ENCODE peak calls at places on chromosomes 11 and 22, in six cellular contexts. One of them, this sample, is unnamed.

GRCh38 chr22:25050566-25050965 is 98.0 kb downstream of the KIAA1671 start:
- DNase-seq in upper lobe of left lung: no peak
- DNase-seq in stomach: no peak
- DNase-seq in H1: no peak
- DNase-seq in GM23338: no peak
- DNase-seq in sigmoid colon: no peak
- DNase-seq in this sample: no peak

GRCh38 chr11:110453684-110454354 is 24.1 kb downstream of the FDX1 start:
- DNase-seq in H1: no peak
- DNase-seq in upper lobe of left lung: no peak
- DNase-seq in GM23338: no peak
- DNase-seq in sigmoid colon: no peak
- DNase-seq in stomach: no peak
- DNase-seq in this sample: no peak

GRCh38 chr22:29636751-29637150 is 33.3 kb downstream of the NF2 start:
- DNase-seq in sigmoid colon: no peak
- DNase-seq in GM23338: peak
- DNase-seq in stomach: no peak
- DNase-seq in H1: no peak
- DNase-seq in upper lobe of left lung: no peak
- DNase-seq in this sample: no peak

GRCh38 chr11:108538022-108538424 is 39.8 kb upstream of the POGLUT3 start:
- DNase-seq in stomach: peak
- DNase-seq in H1: no peak
- DNase-seq in sigmoid colon: no peak
- DNase-seq in upper lobe of left lung: no peak
- DNase-seq in GM23338: no peak
- DNase-seq in this sample: no peak

GRCh38 chr11:66562907-66563583 is 5.4 kb downstream of the CTSF start:
- DNase-seq in stomach: no peak
- DNase-seq in upper lobe of left lung: peak
- DNase-seq in H1: no peak
- DNase-seq in sigmoid colon: no peak
- DNase-seq in GM23338: no peak
- DNase-seq in this sample: no peak

GRCh38 chr11:44226472-44226871 is 83.5 kb downstream of the ALX4 start:
- DNase-seq in sigmoid colon: no peak
- DNase-seq in stomach: no peak
- DNase-seq in upper lobe of left lung: no peak
- DNase-seq in H1: no peak
- DNase-seq in GM23338: no peak
- DNase-seq in this sample: no peak

GRCh38 chr22:32823024-32823730 is 21.7 kb downstream of the TIMP3 start:
- DNase-seq in stomach: peak
- DNase-seq in H1: peak
- DNase-seq in upper lobe of left lung: no peak
- DNase-seq in sigmoid colon: peak
- DNase-seq in GM23338: peak
- DNase-seq in this sample: no peak

GRCh38 chr22:43159484-43160178 is 8.3 kb downstream of the TSPO start:
- DNase-seq in H1: peak
- DNase-seq in upper lobe of left lung: no peak
- DNase-seq in GM23338: peak
- DNase-seq in sigmoid colon: no peak
- DNase-seq in stomach: peak
- DNase-seq in this sample: peak

GRCh38 chr22:30310881-30311771 is 15.6 kb downstream of the TBC1D10A start:
- DNase-seq in upper lobe of left lung: no peak
- DNase-seq in H1: no peak
- DNase-seq in GM23338: no peak
- DNase-seq in sigmoid colon: peak
- DNase-seq in stomach: peak
- DNase-seq in this sample: no peak

GRCh38 chr11:128598755-128599154 is 11.4 kb upstream of the ETS1 start:
- DNase-seq in sigmoid colon: no peak
- DNase-seq in GM23338: no peak
- DNase-seq in upper lobe of left lung: no peak
- DNase-seq in H1: no peak
- DNase-seq in stomach: no peak
- DNase-seq in this sample: no peak

GRCh38 chr22:33723915-33724314 is 196.4 kb downstream of the LARGE1 start:
- DNase-seq in upper lobe of left lung: peak
- DNase-seq in sigmoid colon: no peak
- DNase-seq in H1: no peak
- DNase-seq in stomach: no peak
- DNase-seq in GM23338: no peak
- DNase-seq in this sample: no peak

GRCh38 chr11:47410404-47411264 is 2.2 kb downstream of the SLC39A13 start:
- DNase-seq in stomach: no peak
- DNase-seq in upper lobe of left lung: no peak
- DNase-seq in sigmoid colon: no peak
- DNase-seq in GM23338: no peak
- DNase-seq in H1: no peak
- DNase-seq in this sample: no peak

GRCh38 chr11:134725939-134726639 is 314.0 kb upstream of the B3GAT1 start:
- DNase-seq in GM23338: peak
- DNase-seq in upper lobe of left lung: peak
- DNase-seq in stomach: peak
- DNase-seq in sigmoid colon: no peak
- DNase-seq in H1: no peak
- DNase-seq in this sample: peak

GRCh38 chr11:82949352-82949751 is 47.8 kb downstream of the DDIAS start:
- DNase-seq in H1: no peak
- DNase-seq in upper lobe of left lung: no peak
- DNase-seq in stomach: no peak
- DNase-seq in sigmoid colon: no peak
- DNase-seq in GM23338: no peak
- DNase-seq in this sample: no peak

GRCh38 chr11:771617-772204 is 5.6 kb downstream of the GATD1 start:
- DNase-seq in stomach: no peak
- DNase-seq in upper lobe of left lung: peak
- DNase-seq in GM23338: no peak
- DNase-seq in sigmoid colon: no peak
- DNase-seq in H1: no peak
- DNase-seq in this sample: no peak

GRCh38 chr22:19757140-19757984 is 3.2 kb upstream of the TBX1 start:
- DNase-seq in H1: peak
- DNase-seq in sigmoid colon: no peak
- DNase-seq in stomach: no peak
- DNase-seq in GM23338: peak
- DNase-seq in upper lobe of left lung: peak
- DNase-seq in this sample: no peak

GRCh38 chr22:41261541-41262249 is 21.0 kb upstream of the CHADL start:
- DNase-seq in H1: no peak
- DNase-seq in upper lobe of left lung: no peak
- DNase-seq in GM23338: no peak
- DNase-seq in sigmoid colon: no peak
- DNase-seq in stomach: peak
- DNase-seq in this sample: no peak

GRCh38 chr11:82823635-82824614 is 76.3 kb downstream of the PRCP start:
- DNase-seq in sigmoid colon: no peak
- DNase-seq in upper lobe of left lung: no peak
- DNase-seq in GM23338: no peak
- DNase-seq in H1: no peak
- DNase-seq in stomach: no peak
- DNase-seq in this sample: no peak

GRCh38 chr11:86202013-86202336 is 42.6 kb upstream of the EED start:
- DNase-seq in sigmoid colon: no peak
- DNase-seq in stomach: no peak
- DNase-seq in GM23338: no peak
- DNase-seq in H1: no peak
- DNase-seq in upper lobe of left lung: no peak
- DNase-seq in this sample: no peak

GRCh38 chr11:14336507-14337503 is 22.2 kb downstream of the RRAS2 start:
- DNase-seq in GM23338: no peak
- DNase-seq in upper lobe of left lung: no peak
- DNase-seq in H1: no peak
- DNase-seq in sigmoid colon: no peak
- DNase-seq in stomach: no peak
- DNase-seq in this sample: no peak

GRCh38 chr22:40215266-40215665 is 37.5 kb downstream of the TNRC6B start:
- DNase-seq in sigmoid colon: no peak
- DNase-seq in upper lobe of left lung: no peak
- DNase-seq in GM23338: no peak
- DNase-seq in H1: peak
- DNase-seq in stomach: peak
- DNase-seq in this sample: no peak

GRCh38 chr11:129593098-129593497 is 217.4 kb downstream of the BARX2 start:
- DNase-seq in sigmoid colon: no peak
- DNase-seq in stomach: no peak
- DNase-seq in upper lobe of left lung: no peak
- DNase-seq in GM23338: peak
- DNase-seq in H1: no peak
- DNase-seq in this sample: no peak

GRCh38 chr11:17156283-17156682 is 51.5 kb downstream of the PIK3C2A start:
- DNase-seq in upper lobe of left lung: no peak
- DNase-seq in GM23338: no peak
- DNase-seq in H1: no peak
- DNase-seq in stomach: no peak
- DNase-seq in sigmoid colon: no peak
- DNase-seq in this sample: no peak

DNA sequence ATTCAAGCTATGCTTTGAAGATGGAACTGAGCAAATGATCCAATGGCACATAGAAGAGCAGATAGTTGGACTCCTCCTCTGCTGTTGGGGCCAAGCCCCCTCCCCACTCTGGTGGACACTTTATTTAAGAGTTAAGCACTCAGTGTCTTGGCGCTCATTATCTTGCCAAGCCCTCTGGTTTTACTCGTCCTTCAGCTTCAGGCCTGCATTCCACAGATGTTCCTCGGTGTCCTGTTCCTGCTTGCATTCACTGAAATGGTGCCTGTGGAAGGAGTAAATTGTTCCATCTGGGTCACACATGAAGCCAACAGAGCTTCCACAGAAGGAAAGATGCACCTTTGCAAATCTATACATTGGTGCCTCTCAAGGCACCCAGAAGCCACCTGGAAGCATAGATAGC is 26.1 kb downstream of the MAML2 start:
- DNase-seq in stomach: no peak
- DNase-seq in upper lobe of left lung: no peak
- DNase-seq in H1: no peak
- DNase-seq in GM23338: no peak
- DNase-seq in sigmoid colon: no peak
- DNase-seq in this sample: no peak
- TF ChIP-seq POLR2AphosphoS5 in stomach: no peak
- TF ChIP-seq POLR2AphosphoS5 in upper lobe of left lung: no peak
- TF ChIP-seq POLR2AphosphoS5 in H1: no peak
- TF ChIP-seq POLR2AphosphoS5 in GM23338: no peak
- TF ChIP-seq POLR2AphosphoS5 in sigmoid colon: no peak
- TF ChIP-seq POLR2AphosphoS5 in this sample: no peak

DNA sequence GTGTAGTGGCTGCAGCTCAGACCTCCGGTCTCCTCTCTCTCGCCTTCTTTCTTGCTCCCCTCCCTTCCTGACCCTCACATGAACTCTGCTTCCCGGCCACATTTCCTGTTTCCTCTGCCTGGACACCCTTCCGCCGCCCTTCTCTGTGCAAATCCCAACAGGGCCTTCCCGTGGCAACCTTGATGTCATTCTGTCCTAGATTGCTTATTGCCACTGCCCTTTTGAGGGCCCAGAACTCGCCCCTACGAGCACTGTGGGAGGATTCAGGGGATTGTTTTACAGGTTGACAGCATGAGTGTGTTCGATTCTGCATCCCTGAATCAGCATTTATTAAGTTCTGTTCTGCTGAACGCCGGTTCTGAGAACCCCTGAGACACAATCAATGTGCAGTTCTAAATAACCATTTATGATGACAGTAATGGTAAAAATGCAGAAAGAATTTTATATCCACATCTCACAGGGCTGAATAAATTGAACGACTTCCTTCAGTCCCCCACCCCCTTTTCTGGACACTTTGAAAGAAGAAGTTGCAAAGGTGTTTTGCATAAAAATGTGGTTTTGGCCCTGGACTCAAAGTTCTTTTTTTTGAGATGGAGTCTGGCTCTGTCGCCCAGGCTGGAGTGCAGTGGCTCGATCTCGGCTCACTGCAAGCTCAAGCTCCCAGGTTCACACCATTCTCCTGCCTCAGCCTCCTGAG is 6.4 kb downstream of the BATF2 start:
- DNase-seq in stomach: no peak
- DNase-seq in GM23338: no peak
- DNase-seq in upper lobe of left lung: no peak
- DNase-seq in sigmoid colon: peak
- DNase-seq in H1: no peak
- DNase-seq in this sample: peak
- TF ChIP-seq POLR2AphosphoS5 in stomach: no peak
- TF ChIP-seq POLR2AphosphoS5 in GM23338: no peak
- TF ChIP-seq POLR2AphosphoS5 in upper lobe of left lung: peak
- TF ChIP-seq POLR2AphosphoS5 in sigmoid colon: no peak
- TF ChIP-seq POLR2AphosphoS5 in H1: no peak
- TF ChIP-seq POLR2AphosphoS5 in this sample: no peak

DNA sequence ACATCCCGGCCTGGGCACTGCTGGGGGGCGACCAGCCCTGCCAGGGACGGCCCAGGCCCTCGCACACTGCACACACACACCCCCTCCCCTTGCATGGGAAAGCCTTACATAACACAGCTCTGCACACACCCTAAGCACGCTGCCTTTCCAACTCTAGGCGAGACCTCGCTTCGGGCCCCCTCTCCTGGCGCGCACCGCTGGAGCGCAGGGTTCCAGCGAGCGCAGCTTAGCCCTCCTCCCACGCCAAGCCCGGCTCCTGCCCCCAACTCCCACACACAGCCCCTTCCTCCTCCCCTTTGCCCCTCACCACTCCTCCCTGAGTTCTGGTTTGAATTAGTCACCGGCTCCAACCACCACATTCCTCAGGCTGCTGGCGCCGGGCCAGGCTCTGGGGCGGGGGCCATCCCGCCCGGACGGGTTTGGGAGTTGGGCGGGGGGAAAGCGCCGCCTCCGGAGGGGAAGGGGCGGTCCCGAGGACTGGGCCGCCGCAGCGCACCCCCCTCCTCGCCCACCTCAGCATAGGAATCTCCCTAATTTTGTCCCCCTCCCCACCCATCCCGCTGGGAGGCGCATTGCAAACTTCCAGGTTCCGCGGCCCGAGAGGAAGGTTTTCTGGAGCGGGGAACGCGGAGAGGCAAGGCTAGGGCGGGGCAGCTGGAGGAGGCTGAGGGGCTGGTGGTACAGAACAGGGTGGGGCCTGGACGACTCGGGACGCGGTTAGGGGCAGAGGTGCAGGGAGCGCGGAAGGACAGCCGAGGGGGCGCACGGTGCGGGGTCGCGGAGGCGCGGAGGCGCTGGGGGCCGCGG is 966 bp downstream of the AHNAK start:
- DNase-seq in stomach: peak
- DNase-seq in GM23338: peak
- DNase-seq in sigmoid colon: peak
- DNase-seq in H1: peak
- DNase-seq in upper lobe of left lung: peak
- DNase-seq in this sample: peak
- TF ChIP-seq POLR2AphosphoS5 in stomach: peak
- TF ChIP-seq POLR2AphosphoS5 in GM23338: no peak
- TF ChIP-seq POLR2AphosphoS5 in sigmoid colon: peak
- TF ChIP-seq POLR2AphosphoS5 in H1: peak
- TF ChIP-seq POLR2AphosphoS5 in upper lobe of left lung: peak
- TF ChIP-seq POLR2AphosphoS5 in this sample: peak

GRCh38 chr11:87453531-87454089 is 415.9 kb downstream of the TMEM135 start:
- DNase-seq in GM23338: no peak
- DNase-seq in sigmoid colon: no peak
- DNase-seq in upper lobe of left lung: no peak
- DNase-seq in H1: no peak
- DNase-seq in stomach: no peak
- DNase-seq in this sample: no peak
- TF ChIP-seq POLR2AphosphoS5 in GM23338: no peak
- TF ChIP-seq POLR2AphosphoS5 in sigmoid colon: no peak
- TF ChIP-seq POLR2AphosphoS5 in upper lobe of left lung: no peak
- TF ChIP-seq POLR2AphosphoS5 in H1: no peak
- TF ChIP-seq POLR2AphosphoS5 in stomach: no peak
- TF ChIP-seq POLR2AphosphoS5 in this sample: no peak

GRCh38 chr11:2305140-2305861 is 3.5 kb downstream of the TSPAN32 start:
- DNase-seq in H1: peak
- DNase-seq in upper lobe of left lung: peak
- DNase-seq in GM23338: peak
- DNase-seq in sigmoid colon: peak
- DNase-seq in stomach: peak
- DNase-seq in this sample: peak
- TF ChIP-seq POLR2AphosphoS5 in H1: no peak
- TF ChIP-seq POLR2AphosphoS5 in upper lobe of left lung: no peak
- TF ChIP-seq POLR2AphosphoS5 in GM23338: no peak
- TF ChIP-seq POLR2AphosphoS5 in sigmoid colon: no peak
- TF ChIP-seq POLR2AphosphoS5 in stomach: no peak
- TF ChIP-seq POLR2AphosphoS5 in this sample: peak

This sample was measured in spleen.